ENCODE peak calls at places on chromosomes 7 and 10, in four cellular contexts. O is pancreas, V is endodermal cell, X is Peyer's patch. M is an unnamed sample.

GRCh38 chr7:424961-425793 is 94.5 kb downstream of the PDGFA start:
- DNase-seq in O (no peak), V (no peak), X (no peak), M (no peak)

GRCh38 chr7:100684534-100685042 is 9.5 kb downstream of the GIGYF1 start:
- DNase-seq in O (no peak), V (no peak), X (peak; percentile 39), M (no peak)

GRCh38 chr7:74483402-74484336 is 30.0 kb downstream of the GTF2IRD1 start:
- DNase-seq in O (peak; percentile 42), V (no peak), X (no peak), M (no peak)

GRCh38 chr7:105583061-105583460 is 1.8 kb upstream of the EFCAB10 start:
- DNase-seq in O (no peak), V (no peak), X (no peak), M (no peak)

GRCh38 chr10:2166061-2166460 is 428.7 kb upstream of the ADARB2 start:
- DNase-seq in O (no peak), V (no peak), X (no peak), M (no peak)

GRCh38 chr10:109931153-109931552 is 7.8 kb upstream of the XPNPEP1 start:
- DNase-seq in O (no peak), V (no peak), X (no peak), M (no peak)

GRCh38 chr7:47557986-47558670 is 23.8 kb downstream of the TNS3 start:
- DNase-seq in O (no peak), V (peak; percentile 59), X (no peak), M (no peak)

GRCh38 chr10:86970152-86970886 is 2.0 kb downstream of the ADIRF start:
- DNase-seq in O (peak; percentile 53), V (peak; percentile 83), X (peak; percentile 69), M (no peak)

GRCh38 chr7:139701908-139702307 is 75.9 kb downstream of the HIPK2 start:
- DNase-seq in O (no peak), V (no peak), X (peak; percentile 28), M (no peak)

GRCh38 chr10:125089486-125089885 is 70.9 kb downstream of the CTBP2 start:
- DNase-seq in O (no peak), V (no peak), X (peak; percentile 2), M (no peak)

GRCh38 chr7:28018446-28018845 is 162.1 kb downstream of the JAZF1 start:
- DNase-seq in O (no peak), V (no peak), X (no peak), M (no peak)

GRCh38 chr7:103073989-103074518 is 542 bp downstream of the FBXL13 start:
- DNase-seq in O (peak; percentile 49), V (no peak), X (no peak), M (no peak)

GRCh38 chr7:141160246-141160855 is 86.5 kb downstream of the TMEM178B start:
- DNase-seq in O (no peak), V (no peak), X (no peak), M (no peak)

GRCh38 chr7:108265007-108265406 is 134.8 kb upstream of the LAMB4 start:
- DNase-seq in O (no peak), V (no peak), X (no peak), M (no peak)

GRCh38 chr7:120412139-120412538 is 139.2 kb downstream of the KCND2 start:
- DNase-seq in O (no peak), V (no peak), X (no peak), M (no peak)

GRCh38 chr10:45239642-45240041 is 75.8 kb downstream of the OR13A1 start:
- DNase-seq in O (no peak), V (no peak), X (no peak), M (no peak)

GRCh38 chr10:43862756-43863155 is 214.1 kb upstream of the ZNF32 start:
- DNase-seq in O (no peak), V (no peak), X (no peak), M (no peak)

GRCh38 chr7:3117488-3118228 is 74.0 kb upstream of the CARD11 start:
- DNase-seq in O (no peak), V (no peak), X (no peak), M (no peak)

GRCh38 chr10:73597346-73597745 is 6.2 kb upstream of the USP54 start:
- DNase-seq in O (no peak), V (no peak), X (no peak), M (no peak)

GRCh38 chr10:47282005-47282656 is 17.9 kb upstream of the GDF10 start:
- DNase-seq in O (no peak), V (peak; percentile 30), X (no peak), M (no peak)

GRCh38 chr7:158548726-158549125 is 38.9 kb downstream of the PTPRN2 start:
- DNase-seq in O (no peak), V (no peak), X (no peak), M (no peak)

GRCh38 chr7:158550886-158551452 is 36.7 kb downstream of the PTPRN2 start:
- DNase-seq in O (no peak), V (no peak), X (no peak), M (no peak)

GRCh38 chr7:158547817-158548216 is 39.8 kb downstream of the PTPRN2 start:
- DNase-seq in O (no peak), V (no peak), X (no peak), M (no peak)

GRCh38 chr7:158549834-158550700 is 37.6 kb downstream of the PTPRN2 start:
- DNase-seq in O (no peak), V (no peak), X (no peak), M (no peak)

DNA sequence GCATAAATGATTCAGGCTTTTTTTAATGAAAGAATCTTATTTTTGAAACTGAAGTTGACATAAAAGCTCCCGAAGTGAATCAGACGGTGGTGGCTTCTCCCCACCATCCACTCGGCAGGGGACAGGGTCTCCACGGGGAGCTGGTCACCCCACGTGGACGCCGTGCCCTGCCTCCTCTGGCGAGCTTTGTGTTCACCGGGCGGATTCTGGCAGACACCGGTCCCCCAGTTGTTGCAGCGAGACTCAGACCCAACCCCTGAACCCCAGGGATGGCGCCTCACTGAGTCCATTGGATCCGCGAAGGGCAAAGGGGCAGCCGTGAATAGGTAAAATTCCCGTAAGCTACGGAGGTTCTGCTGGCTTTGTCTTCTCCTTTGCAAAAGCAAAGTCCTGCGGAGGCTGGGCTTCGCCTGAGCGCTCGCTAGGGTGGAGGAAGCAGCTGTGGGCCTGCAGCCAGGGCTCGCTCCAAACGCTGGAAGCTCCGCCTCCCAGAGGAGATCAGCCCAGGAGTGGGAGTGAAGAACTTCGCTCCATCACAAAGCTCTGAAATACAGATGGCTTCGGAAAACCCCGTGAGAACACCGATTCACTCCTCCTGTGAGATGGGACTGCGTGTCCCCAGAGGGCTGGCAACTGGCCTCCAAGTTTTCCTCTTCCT is 38.3 kb downstream of the PTPRN2 start:
- DNase-seq in O (no peak), V (peak; percentile 70), X (no peak), M (no peak)
- H3K4me3 ChIP-seq in O (no peak overlapping the region), V (no peak overlapping the region), X (no peak overlapping the region), M (no peak overlapping the region)

DNA sequence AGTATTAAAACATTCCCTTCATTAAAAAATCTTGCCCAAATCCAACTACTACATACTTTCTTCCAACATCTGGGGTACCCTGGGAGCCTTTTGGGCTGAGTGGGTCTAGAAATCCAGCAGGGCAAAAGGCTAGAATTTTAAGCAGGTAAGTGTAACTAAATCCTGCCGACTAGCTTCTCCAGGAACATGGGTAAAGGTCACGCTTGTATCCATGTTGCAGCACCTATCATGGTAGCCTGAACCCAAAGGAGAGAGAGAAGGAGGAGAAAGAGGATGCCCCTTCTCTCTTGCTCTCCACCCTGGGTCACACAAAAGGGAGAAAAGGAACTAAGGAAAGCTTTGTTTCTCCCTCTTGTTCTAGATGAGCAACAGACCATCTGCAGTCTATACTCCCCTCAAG is 53.3 kb downstream of the ZNF680 start:
- DNase-seq in O (no peak), V (no peak), X (no peak), M (no peak)
- H3K4me3 ChIP-seq in O (no peak overlapping the region), V (peak overlapping the region; percentile 66), X (no peak overlapping the region), M (no peak overlapping the region)

GRCh38 chr7:91280180-91280579 is 15.9 kb downstream of the FZD1 start:
- DNase-seq in O (no peak), V (peak; percentile 70), X (no peak), M (no peak)

GRCh38 chr7:91285966-91286365 is 21.7 kb downstream of the FZD1 start:
- DNase-seq in O (no peak), V (no peak), X (no peak), M (no peak)

GRCh38 chr7:91276909-91277308 is 12.7 kb downstream of the FZD1 start:
- DNase-seq in O (no peak), V (no peak), X (no peak), M (no peak)

GRCh38 chr7:91286432-91286831 is 22.2 kb downstream of the FZD1 start:
- DNase-seq in O (no peak), V (no peak), X (no peak), M (no peak)

GRCh38 chr7:91280604-91281003 is 16.4 kb downstream of the FZD1 start:
- DNase-seq in O (no peak), V (no peak), X (no peak), M (no peak)
- H3K4me3 ChIP-seq in O (no peak overlapping the region), V (peak overlapping the region; percentile 32), X (no peak overlapping the region), M (no peak overlapping the region)

DNA sequence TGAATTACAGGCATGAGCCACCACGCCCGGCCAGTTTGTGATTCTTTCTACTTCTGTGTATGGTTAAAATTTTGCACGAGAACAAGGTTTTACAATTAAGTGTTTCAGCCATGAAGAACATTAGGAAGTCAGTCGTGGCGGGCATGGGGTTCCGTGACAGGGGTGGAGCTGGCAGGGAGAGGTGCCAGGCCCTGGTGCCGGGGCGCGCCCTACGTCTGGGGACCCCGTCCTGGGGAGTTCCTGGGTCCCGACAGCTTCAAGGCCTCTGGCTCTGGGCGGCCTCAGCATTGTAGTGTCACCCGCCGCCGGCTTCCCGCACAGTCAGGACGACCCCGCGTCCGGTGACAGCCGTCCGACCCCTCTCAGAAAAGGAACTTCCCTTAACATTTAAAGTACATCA is 23.0 kb upstream of the MKI67 start:
- DNase-seq in O (no peak), V (no peak), X (no peak), M (no peak)
- H3K4me3 ChIP-seq in O (no peak overlapping the region), V (no peak overlapping the region), X (no peak overlapping the region), M (no peak overlapping the region)

GRCh38 chr10:72564596-72564995 is 61.3 kb downstream of the MICU1 start:
- DNase-seq in O (no peak), V (no peak), X (no peak), M (peak; percentile 50)

GRCh38 chr10:72557362-72557761 is 68.5 kb downstream of the MICU1 start:
- DNase-seq in O (no peak), V (no peak), X (no peak), M (peak; percentile 20)

GRCh38 chr10:72563327-72563932 is 62.4 kb downstream of the MICU1 start:
- DNase-seq in O (no peak), V (no peak), X (no peak), M (no peak)

GRCh38 chr10:72567421-72567820 is 58.5 kb downstream of the MICU1 start:
- DNase-seq in O (no peak), V (no peak), X (no peak), M (no peak)

GRCh38 chr10:72561745-72562166 is 64.1 kb downstream of the MICU1 start:
- DNase-seq in O (no peak), V (no peak), X (no peak), M (no peak)
- H3K4me3 ChIP-seq in O (no peak overlapping the region), V (no peak overlapping the region), X (no peak overlapping the region), M (no peak overlapping the region)

GRCh38 chr10:27687326-27687725 is 58.3 kb downstream of the MKX start:
- DNase-seq in O (no peak), V (no peak), X (no peak), M (no peak)
- H3K4me3 ChIP-seq in O (no peak overlapping the region), V (no peak overlapping the region), X (no peak overlapping the region), M (no peak overlapping the region)